ENCODE peak calls at places on chromosomes 11 and 22, in nine cellular contexts. Q, A, Y, T, U, D, M, R and P are unnamed samples.

GRCh38 chr11:107151158-107151557 is 132.9 kb upstream of the GUCY1A2 start:
- DNase-seq in R (no peak), T (no peak), Q (no peak), U (no peak), D (no peak), M (no peak), A (no peak), Y (no peak), P (no peak)

GRCh38 chr11:96279421-96280290 is 63.3 kb downstream of the MAML2 start:
- DNase-seq in D (no peak), Y (no peak), M (no peak), U (no peak), Q (no peak), R (no peak), A (peak), T (no peak), P (no peak)

GRCh38 chr11:117580866-117581265 is 216.2 kb downstream of the DSCAML1 start:
- DNase-seq in T (no peak), Q (no peak), R (no peak), U (no peak), M (no peak), A (no peak), D (no peak), Y (no peak), P (no peak)

GRCh38 chr11:47950396-47950795 is 30.0 kb upstream of the PTPRJ start:
- DNase-seq in M (no peak), D (no peak), A (no peak), U (no peak), Y (no peak), R (no peak), T (peak), Q (no peak), P (no peak)

GRCh38 chr11:10373929-10374328 is 69.1 kb downstream of the ADM start:
- DNase-seq in D (no peak), Q (no peak), T (no peak), M (no peak), Y (no peak), R (no peak), U (no peak), A (no peak), P (no peak)

GRCh38 chr11:114091791-114092397 is 32.4 kb downstream of the ZBTB16 start:
- DNase-seq in M (peak), T (no peak), Q (no peak), Y (no peak), U (no peak), R (no peak), D (no peak), A (no peak), P (no peak)

GRCh38 chr22:48740731-48741405 is 1086.8 kb downstream of the BRD1 start:
- DNase-seq in R (no peak), A (no peak), Q (no peak), U (no peak), T (no peak), Y (no peak), D (no peak), M (no peak), P (no peak)

GRCh38 chr11:74276581-74276980 is 34.9 kb downstream of the P4HA3 start:
- DNase-seq in Y (no peak), A (no peak), Q (no peak), T (no peak), U (no peak), R (no peak), D (no peak), M (no peak), P (no peak)

GRCh38 chr11:25423436-25424184 is 908.3 kb upstream of the ANO3 start:
- DNase-seq in R (no peak), Y (no peak), A (no peak), M (no peak), U (no peak), Q (no peak), D (no peak), T (no peak), P (no peak)

GRCh38 chr11:872799-873198 is 30.1 kb downstream of the TSPAN4 start:
- DNase-seq in U (no peak), Y (no peak), D (no peak), T (no peak), Q (no peak), A (no peak), M (no peak), R (no peak), P (no peak)

GRCh38 chr11:12376259-12376971 is 956 bp upstream of the PARVA start:
- DNase-seq in R (peak), Q (no peak), Y (peak), U (no peak), T (peak), A (no peak), M (peak), D (no peak), P (no peak)

GRCh38 chr11:86592659-86593451 is 79.6 kb downstream of the ME3 start:
- DNase-seq in M (peak), U (no peak), Y (peak), Q (no peak), A (peak), R (peak), T (peak), D (peak), P (peak)

GRCh38 chr11:9138133-9138453 is 46.7 kb upstream of the SCUBE2 start:
- DNase-seq in D (no peak), A (no peak), M (no peak), U (no peak), Q (no peak), T (no peak), R (no peak), Y (no peak), P (no peak)

GRCh38 chr11:2394818-2395105 is 5.8 kb upstream of the TSSC4 start:
- DNase-seq in R (no peak), A (no peak), D (no peak), U (no peak), Q (no peak), M (no peak), Y (no peak), T (no peak), P (no peak)

GRCh38 chr11:2999464-2999998 is 7.4 kb upstream of the NAP1L4 start:
- DNase-seq in A (no peak), T (no peak), D (no peak), M (peak), U (no peak), Q (no peak), Y (no peak), R (no peak), P (no peak)

GRCh38 chr22:32660292-32660691 is 141.2 kb upstream of the TIMP3 start:
- DNase-seq in U (no peak), D (peak), R (peak), Y (peak), A (peak), T (peak), Q (peak), M (peak), P (peak)

GRCh38 chr11:70090989-70091388 is 12.9 kb downstream of the ANO1 start:
- DNase-seq in M (peak), Y (no peak), D (no peak), T (no peak), Q (no peak), A (no peak), R (no peak), U (no peak), P (no peak)

GRCh38 chr22:38029901-38030300 is 27.3 kb upstream of the PICK1 start:
- DNase-seq in M (no peak), D (no peak), Q (no peak), A (no peak), Y (no peak), T (no peak), U (no peak), R (no peak), P (no peak)

GRCh38 chr11:113885897-113886296 is 10.5 kb upstream of the USP28 start:
- DNase-seq in A (no peak), Y (no peak), M (no peak), D (no peak), T (no peak), Q (no peak), U (no peak), R (no peak), P (no peak)

GRCh38 chr11:95512682-95513081 is 276.9 kb downstream of the FAM76B start:
- DNase-seq in D (no peak), T (peak), Q (peak), U (no peak), M (peak), A (no peak), R (peak), Y (peak), P (peak)

GRCh38 chr11:105720096-105720495 is 110.2 kb downstream of the GRIA4 start:
- DNase-seq in M (no peak), A (no peak), R (no peak), Q (no peak), T (no peak), Y (no peak), U (no peak), D (no peak), P (no peak)

GRCh38 chr11:102981324-102981910 is 25.9 kb upstream of the MMP13 start:
- DNase-seq in R (no peak), Q (no peak), A (no peak), D (no peak), U (no peak), Y (no peak), T (no peak), M (no peak), P (no peak)

GRCh38 chr11:60872952-60873524 is 5.7 kb downstream of the ZP1 start:
- DNase-seq in R (no peak), M (peak), U (no peak), Q (no peak), D (no peak), A (peak), T (peak), Y (no peak), P (no peak)

GRCh38 chr11:22787565-22788162 is 41.9 kb downstream of the SVIP start:
- DNase-seq in Y (peak), T (peak), D (no peak), A (no peak), Q (no peak), R (no peak), M (no peak), U (no peak), P (peak)

GRCh38 chr11:68081691-68082090 is 39.5 kb downstream of the CHKA start:
- DNase-seq in M (no peak), Y (peak), T (no peak), Q (no peak), A (no peak), D (no peak), U (no peak), R (no peak), P (no peak)

GRCh38 chr22:38942702-38943101 is 14.7 kb upstream of the APOBEC3A start:
- DNase-seq in A (no peak), Y (no peak), Q (no peak), U (no peak), D (no peak), M (no peak), T (no peak), R (no peak), P (no peak)

GRCh38 chr11:132961453-132961852 is 570.8 kb downstream of the OPCML start:
- DNase-seq in T (no peak), D (no peak), U (no peak), Q (no peak), M (no peak), A (no peak), Y (no peak), R (no peak), P (no peak)

GRCh38 chr11:83866655-83867054 is 580.5 kb upstream of the CCDC90B start:
- DNase-seq in Y (no peak), A (no peak), Q (no peak), U (no peak), T (no peak), R (no peak), D (no peak), M (no peak), P (no peak)

GRCh38 chr11:126348806-126349582 is 6.5 kb upstream of the ST3GAL4 start:
- DNase-seq in R (no peak), U (no peak), A (no peak), Y (no peak), D (no peak), Q (no peak), T (no peak), M (no peak), P (peak)

GRCh38 chr11:334264-335033 is 13.8 kb upstream of the IFITM3 start:
- DNase-seq in M (peak), T (no peak), U (no peak), A (no peak), Q (no peak), D (no peak), Y (no peak), R (peak), P (no peak)

GRCh38 chr11:128398517-128399152 is 188.7 kb downstream of the ETS1 start:
- DNase-seq in T (no peak), Y (no peak), A (no peak), D (no peak), M (no peak), Q (no peak), R (no peak), U (no peak), P (no peak)

GRCh38 chr11:33445761-33446161 is 188.6 kb downstream of the HIPK3 start:
- DNase-seq in R (no peak), Q (no peak), Y (no peak), A (no peak), M (no peak), D (no peak), T (no peak), U (no peak), P (no peak)

GRCh38 chr11:9858822-9859221 is 194.9 kb downstream of the SWAP70 start:
- DNase-seq in Q (no peak), U (no peak), A (no peak), D (no peak), T (no peak), R (no peak), M (no peak), Y (no peak), P (no peak)

GRCh38 chr11:124762077-124762623 is at the start of gene ESAM:
- DNase-seq in D (peak), M (no peak), U (no peak), Y (peak), Q (no peak), R (no peak), T (peak), A (no peak), P (peak)

GRCh38 chr11:102793677-102794290 is 4.2 kb downstream of the MMP1 start:
- DNase-seq in A (no peak), U (no peak), Q (no peak), T (no peak), D (no peak), M (no peak), Y (no peak), R (no peak), P (no peak)

GRCh38 chr11:57210731-57211335 is 26.2 kb downstream of the APLNR start:
- DNase-seq in U (no peak), M (no peak), Q (no peak), D (no peak), T (no peak), R (no peak), Y (no peak), A (no peak), P (no peak)

GRCh38 chr11:75721852-75722668 is 4.4 kb downstream of the MOGAT2 start:
- DNase-seq in Y (no peak), T (peak), M (no peak), U (no peak), Q (no peak), R (no peak), D (no peak), A (no peak), P (no peak)

GRCh38 chr22:50674606-50675552 is 2.3 kb downstream of the SHANK3 start:
- DNase-seq in A (no peak), Q (no peak), Y (peak), R (no peak), M (no peak), T (peak), D (peak), U (no peak), P (no peak)
- TF ChIP-seq POLR2A in A (no peak), Q (no peak), Y (no peak), R (no peak), M (no peak), T (no peak), D (no peak), U (peak), P (no peak)

GRCh38 chr11:130418756-130419155 is 9.7 kb downstream of the ADAMTS8 start:
- DNase-seq in D (no peak), Y (no peak), Q (no peak), R (no peak), A (no peak), T (no peak), M (no peak), U (no peak), P (no peak)
- TF ChIP-seq POLR2A in D (no peak), Y (no peak), Q (no peak), R (no peak), A (no peak), T (no peak), M (no peak), U (no peak), P (no peak)

GRCh38 chr11:35082322-35083180 is 56.4 kb upstream of the CD44 start:
- DNase-seq in A (peak), D (peak), Y (peak), Q (peak), U (peak), T (peak), R (no peak), M (peak), P (peak)

GRCh38 chr11:35079581-35079980 is 59.4 kb upstream of the CD44 start:
- DNase-seq in Q (no peak), A (no peak), M (no peak), D (no peak), Y (no peak), R (no peak), U (no peak), T (no peak), P (no peak)

GRCh38 chr11:35084817-35085424 is 54.0 kb upstream of the CD44 start:
- DNase-seq in Y (no peak), U (no peak), D (no peak), R (no peak), M (no peak), A (no peak), Q (no peak), T (no peak), P (no peak)

GRCh38 chr11:35085766-35086165 is 53.2 kb upstream of the CD44 start:
- DNase-seq in D (no peak), T (no peak), A (no peak), R (no peak), M (no peak), Y (no peak), Q (no peak), U (no peak), P (no peak)

DNA sequence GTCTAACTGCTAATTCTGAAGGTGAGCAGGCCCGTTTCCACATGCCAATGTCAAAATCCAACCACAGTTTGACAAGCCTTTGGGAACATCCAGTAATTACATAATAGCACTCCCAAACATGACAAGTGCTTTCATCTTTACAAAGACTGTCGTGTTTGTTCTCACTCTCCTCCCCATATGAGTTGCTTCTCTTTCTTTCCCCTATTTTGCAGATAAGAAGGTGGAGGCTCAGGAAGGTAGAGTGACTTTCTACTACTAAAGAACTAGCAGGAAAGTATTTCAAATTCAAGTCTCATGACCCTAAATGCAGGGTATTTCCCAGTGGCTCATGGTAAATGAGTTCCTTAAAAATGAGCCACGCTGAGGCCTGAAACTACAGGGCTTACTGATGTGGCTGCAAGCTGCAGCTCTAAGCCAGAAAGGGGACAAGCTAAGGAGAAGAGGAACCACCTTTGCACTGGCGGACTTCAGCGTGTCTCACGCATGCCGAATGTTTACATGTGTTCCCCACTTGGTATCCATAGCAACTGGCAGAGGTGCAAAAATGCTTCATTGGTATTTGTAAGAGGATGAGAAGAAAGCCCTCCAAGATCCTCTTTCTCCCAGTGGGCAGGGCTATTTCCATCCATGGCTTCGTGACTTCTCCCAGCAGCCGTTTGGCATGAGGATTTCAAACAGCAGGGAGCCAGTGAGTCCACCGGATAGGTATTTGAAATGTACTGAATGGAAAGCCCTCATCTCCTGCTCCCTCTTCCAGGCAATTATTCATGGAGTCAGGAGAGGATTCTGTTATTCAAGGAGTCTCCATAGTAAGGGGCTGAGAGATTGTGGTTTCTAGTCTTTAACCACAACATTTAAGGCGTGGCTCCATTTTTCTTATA is 55.5 kb upstream of the CD44 start:
- DNase-seq in R (peak), Y (peak), M (peak), T (peak), D (no peak), U (peak), Q (peak), A (peak), P (peak)
- TF ChIP-seq POLR2A in R (no peak), Y (no peak), M (no peak), T (no peak), D (peak), U (no peak), Q (no peak), A (no peak), P (no peak)

GRCh38 chr22:31346733-31347250 is 646 bp upstream of the PATZ1 start:
- DNase-seq in A (no peak), D (peak), Q (peak), Y (peak), M (peak), R (peak), U (no peak), T (peak), P (peak)
- TF ChIP-seq POLR2A in A (no peak), D (peak), Q (no peak), Y (peak), M (no peak), R (no peak), U (no peak), T (no peak), P (no peak)

GRCh38 chr22:43885319-43885671 is 6.5 kb downstream of the PNPLA5 start:
- DNase-seq in A (no peak), D (no peak), M (peak), Q (no peak), T (no peak), Y (no peak), U (no peak), R (no peak), P (no peak)
- TF ChIP-seq POLR2A in A (no peak), D (no peak), M (no peak), Q (no peak), T (no peak), Y (no peak), U (no peak), R (no peak), P (no peak)

GRCh38 chr22:19287076-19287724 is 4.3 kb downstream of the CLTCL1 start:
- DNase-seq in Y (no peak), A (no peak), R (no peak), D (no peak), Q (no peak), T (no peak), U (no peak), M (no peak), P (no peak)
- TF ChIP-seq POLR2A in Y (no peak), A (no peak), R (no peak), D (no peak), Q (no peak), T (no peak), U (no peak), M (no peak), P (no peak)

GRCh38 chr11:101435406-101435805 is 148.4 kb downstream of the TRPC6 start:
- DNase-seq in Y (no peak), T (no peak), R (no peak), D (no peak), A (no peak), M (no peak), U (no peak), Q (no peak), P (no peak)

GRCh38 chr11:101439488-101439887 is 144.3 kb downstream of the TRPC6 start:
- DNase-seq in M (no peak), Q (no peak), Y (no peak), U (no peak), A (no peak), D (no peak), T (no peak), R (no peak), P (no peak)

GRCh38 chr11:101441747-101442146 is 142.1 kb downstream of the TRPC6 start:
- DNase-seq in R (no peak), Q (no peak), D (no peak), Y (peak), U (no peak), A (no peak), T (no peak), M (no peak), P (no peak)

GRCh38 chr11:101436511-101437142 is 147.2 kb downstream of the TRPC6 start:
- DNase-seq in M (no peak), R (peak), U (no peak), Q (no peak), Y (peak), T (peak), D (no peak), A (no peak), P (peak)

GRCh38 chr11:101438126-101438525 is 145.7 kb downstream of the TRPC6 start:
- DNase-seq in Q (no peak), M (no peak), U (no peak), D (no peak), T (no peak), Y (no peak), R (no peak), A (no peak), P (no peak)
- TF ChIP-seq POLR2A in Q (no peak), M (no peak), U (no peak), D (no peak), T (no peak), Y (no peak), R (no peak), A (no peak), P (no peak)